ENCODE peak calls at places on chromosome 21, in eight cellular contexts. L is LoVo, Q is LNCaP clone FGC, J is NCI-H2029 treated with DMSO at 0.1 percent for 48 hours, V is tibial artery, I is HFF-Myc, M is osteocyte, Z is KG1. T is an unnamed sample.

GRCh38 chr21:16422702-16423101 is 692.9 kb downstream of the USP25 start:
- DNase-seq in L (no peak), Q (no peak), J (peak), V (no peak), I (no peak), M (no peak), Z (no peak), T (no peak)

GRCh38 chr21:16002872-16003466 is 273.2 kb downstream of the USP25 start:
- DNase-seq in L (no peak), Q (no peak), J (no peak), V (no peak), I (peak), M (no peak), Z (no peak), T (no peak)

GRCh38 chr21:45082715-45083114 is 8.3 kb downstream of the ADARB1 start:
- DNase-seq in L (no peak), Q (no peak), J (no peak), V (no peak), I (no peak), M (no peak), Z (no peak), T (no peak)

GRCh38 chr21:16186742-16187141 is 457.0 kb downstream of the USP25 start:
- DNase-seq in L (no peak), Q (no peak), J (no peak), V (no peak), I (no peak), M (no peak), Z (no peak), T (no peak)

GRCh38 chr21:34886554-34887385 is 162.3 kb downstream of the RUNX1 start:
- DNase-seq in L (no peak), Q (no peak), J (peak), V (no peak), I (no peak), M (no peak), Z (peak), T (peak)

GRCh38 chr21:46498335-46499050 is 39.8 kb downstream of the DIP2A start:
- DNase-seq in L (no peak), Q (no peak), J (no peak), V (no peak), I (no peak), M (no peak), Z (no peak), T (no peak)

GRCh38 chr21:44926364-44927101 is 5.8 kb upstream of the ITGB2 start:
- DNase-seq in L (no peak), Q (no peak), J (no peak), V (peak), I (no peak), M (no peak), Z (no peak), T (no peak)

GRCh38 chr21:34836103-34836932 is 167.5 kb downstream of the CLIC6 start:
- DNase-seq in L (peak), Q (no peak), J (peak), V (peak), I (peak), M (no peak), Z (no peak), T (no peak)

GRCh38 chr21:32584472-32584871 is 851 bp downstream of the TCP10L start:
- DNase-seq in L (no peak), Q (no peak), J (no peak), V (no peak), I (no peak), M (no peak), Z (no peak), T (no peak)

GRCh38 chr21:35932232-35932911 is 128.0 kb downstream of the SETD4 start:
- DNase-seq in L (peak), Q (no peak), J (peak), V (peak), I (peak), M (no peak), Z (peak), T (peak)

GRCh38 chr21:37367758-37368535 is 1.4 kb downstream of the DYRK1A start:
- DNase-seq in L (peak), Q (no peak), J (no peak), V (peak), I (no peak), M (no peak), Z (no peak), T (peak)

GRCh38 chr21:33396966-33397365 is 6.2 kb upstream of the IFNGR2 start:
- DNase-seq in L (no peak), Q (no peak), J (no peak), V (no peak), I (no peak), M (no peak), Z (no peak), T (peak)

GRCh38 chr21:39125752-39126485 is 57.3 kb downstream of the PSMG1 start:
- DNase-seq in L (peak), Q (peak), J (peak), V (no peak), I (no peak), M (no peak), Z (peak), T (peak)

GRCh38 chr21:40339050-40339449 is 471.8 kb downstream of the PCP4 start:
- DNase-seq in L (no peak), Q (no peak), J (no peak), V (no peak), I (no peak), M (no peak), Z (no peak), T (no peak)

GRCh38 chr21:29943885-29944284 is 4.1 kb upstream of the GRIK1 start:
- DNase-seq in L (no peak), Q (no peak), J (no peak), V (no peak), I (no peak), M (no peak), Z (no peak), T (no peak)

GRCh38 chr21:43281661-43282357 is 113.0 kb downstream of the CRYAA start:
- DNase-seq in L (no peak), Q (no peak), J (no peak), V (no peak), I (no peak), M (no peak), Z (no peak), T (no peak)

GRCh38 chr21:36847189-36847588 is 119.3 kb downstream of the HLCS start:
- DNase-seq in L (peak), Q (no peak), J (no peak), V (no peak), I (peak), M (no peak), Z (no peak), T (no peak)

GRCh38 chr21:26833460-26833939 is 11.7 kb downstream of the ADAMTS1 start:
- DNase-seq in L (no peak), Q (no peak), J (no peak), V (peak), I (no peak), M (no peak), Z (no peak), T (no peak)

GRCh38 chr21:42545317-42545716 is 31.7 kb downstream of the SLC37A1 start:
- DNase-seq in L (no peak), Q (no peak), J (no peak), V (no peak), I (no peak), M (no peak), Z (no peak), T (no peak)

GRCh38 chr21:32537569-32537881 is 47.8 kb downstream of the TCP10L start:
- DNase-seq in L (no peak), Q (no peak), J (peak), V (no peak), I (no peak), M (no peak), Z (no peak), T (no peak)

T was measured in heart right ventricle.